ENCODE peak calls at places on chromosomes 11 and 22, in six cellular contexts. One of them, this sample, is unnamed.

GRCh38 chr11:19281555-19281954 is 40.8 kb upstream of the E2F8 start:
- DNase-seq in activated T-helper 2 cell treated with anti-CD3 and anti-CD28 coated beads, Interferon-gamma antibody, Interleukin-2, Interleukin-4, amounts not matched to agents 10 μg/mL and 5 μg/mL and 100 μg/mL, durations not matched to agents 14 hours and 24 hours and 36 hours: no peak
- DNase-seq in right lobe of liver: no peak
- DNase-seq in NCI-H69: no peak
- DNase-seq in Calu3: no peak
- DNase-seq in MCF 10A: no peak
- DNase-seq in this sample: no peak

GRCh38 chr11:128757235-128757711 is 63.4 kb downstream of the FLI1 start:
- DNase-seq in activated T-helper 2 cell treated with anti-CD3 and anti-CD28 coated beads, Interferon-gamma antibody, Interleukin-2, Interleukin-4, amounts not matched to agents 10 μg/mL and 5 μg/mL and 100 μg/mL, durations not matched to agents 14 hours and 24 hours and 36 hours: peak
- DNase-seq in right lobe of liver: no peak
- DNase-seq in NCI-H69: no peak
- DNase-seq in Calu3: no peak
- DNase-seq in MCF 10A: peak
- DNase-seq in this sample: no peak

GRCh38 chr11:17687946-17688670 is 31.3 kb upstream of the MYOD1 start:
- DNase-seq in activated T-helper 2 cell treated with anti-CD3 and anti-CD28 coated beads, Interferon-gamma antibody, Interleukin-2, Interleukin-4, amounts not matched to agents 10 μg/mL and 5 μg/mL and 100 μg/mL, durations not matched to agents 14 hours and 24 hours and 36 hours: no peak
- DNase-seq in right lobe of liver: no peak
- DNase-seq in NCI-H69: no peak
- DNase-seq in Calu3: no peak
- DNase-seq in MCF 10A: no peak
- DNase-seq in this sample: no peak

GRCh38 chr11:69295079-69295994 is 1.4 kb downstream of the MYEOV start:
- DNase-seq in activated T-helper 2 cell treated with anti-CD3 and anti-CD28 coated beads, Interferon-gamma antibody, Interleukin-2, Interleukin-4, amounts not matched to agents 10 μg/mL and 5 μg/mL and 100 μg/mL, durations not matched to agents 14 hours and 24 hours and 36 hours: no peak
- DNase-seq in right lobe of liver: no peak
- DNase-seq in NCI-H69: no peak
- DNase-seq in Calu3: peak
- DNase-seq in MCF 10A: no peak
- DNase-seq in this sample: no peak

GRCh38 chr22:49903322-49904039 is 14.8 kb downstream of the ALG12 start:
- DNase-seq in activated T-helper 2 cell treated with anti-CD3 and anti-CD28 coated beads, Interferon-gamma antibody, Interleukin-2, Interleukin-4, amounts not matched to agents 10 μg/mL and 5 μg/mL and 100 μg/mL, durations not matched to agents 14 hours and 24 hours and 36 hours: no peak
- DNase-seq in right lobe of liver: peak
- DNase-seq in NCI-H69: peak
- DNase-seq in Calu3: no peak
- DNase-seq in MCF 10A: no peak
- DNase-seq in this sample: no peak

GRCh38 chr11:125901872-125902271 is 1.1 kb downstream of the PUS3 start:
- DNase-seq in activated T-helper 2 cell treated with anti-CD3 and anti-CD28 coated beads, Interferon-gamma antibody, Interleukin-2, Interleukin-4, amounts not matched to agents 10 μg/mL and 5 μg/mL and 100 μg/mL, durations not matched to agents 14 hours and 24 hours and 36 hours: no peak
- DNase-seq in right lobe of liver: no peak
- DNase-seq in NCI-H69: no peak
- DNase-seq in Calu3: no peak
- DNase-seq in MCF 10A: no peak
- DNase-seq in this sample: no peak

GRCh38 chr11:64577202-64577601 is 13.8 kb upstream of the SLC22A12 start:
- DNase-seq in activated T-helper 2 cell treated with anti-CD3 and anti-CD28 coated beads, Interferon-gamma antibody, Interleukin-2, Interleukin-4, amounts not matched to agents 10 μg/mL and 5 μg/mL and 100 μg/mL, durations not matched to agents 14 hours and 24 hours and 36 hours: no peak
- DNase-seq in right lobe of liver: no peak
- DNase-seq in NCI-H69: no peak
- DNase-seq in Calu3: no peak
- DNase-seq in MCF 10A: no peak
- DNase-seq in this sample: no peak

GRCh38 chr11:37026326-37026725 is 428.3 kb upstream of the RAG2 start:
- DNase-seq in activated T-helper 2 cell treated with anti-CD3 and anti-CD28 coated beads, Interferon-gamma antibody, Interleukin-2, Interleukin-4, amounts not matched to agents 10 μg/mL and 5 μg/mL and 100 μg/mL, durations not matched to agents 14 hours and 24 hours and 36 hours: no peak
- DNase-seq in right lobe of liver: no peak
- DNase-seq in NCI-H69: no peak
- DNase-seq in Calu3: no peak
- DNase-seq in MCF 10A: no peak
- DNase-seq in this sample: no peak

GRCh38 chr22:20430641-20431519 is 6.7 kb downstream of the SCARF2 start:
- DNase-seq in activated T-helper 2 cell treated with anti-CD3 and anti-CD28 coated beads, Interferon-gamma antibody, Interleukin-2, Interleukin-4, amounts not matched to agents 10 μg/mL and 5 μg/mL and 100 μg/mL, durations not matched to agents 14 hours and 24 hours and 36 hours: peak
- DNase-seq in right lobe of liver: no peak
- DNase-seq in NCI-H69: peak
- DNase-seq in Calu3: peak
- DNase-seq in MCF 10A: no peak
- DNase-seq in this sample: peak